ENCODE peak calls at places on chromosomes 13 and 19, in nine cellular contexts. K is SK-N-SH; Q is KBM-7; O is choroid plexus epithelial cell; B is NCI-H510A treated with DMSO at 0.1 percent for 48 hours; L is heart right ventricle; T is activated CD4-positive, CD25-positive, alpha-beta regulatory T cell; H is AG04450; R is upper lobe of left lung. U is an unnamed sample.

GRCh38 chr19:47430041-47430802 is 10.9 kb upstream of the MEIS3 start:
- DNase-seq in K (no peak), Q (no peak), O (peak; percentile 61), B (no peak), L (no peak), T (no peak), H (no peak), R (peak; percentile 87), U (no peak)

GRCh38 chr19:40609561-40610395 is 8.6 kb downstream of the LTBP4 start:
- DNase-seq in K (peak; percentile 99), Q (peak; percentile 87), O (peak; percentile 62), B (no peak), L (peak; percentile 92), T (peak; percentile 69), H (no peak), R (peak; percentile 98), U (peak; percentile 60)

GRCh38 chr19:15195987-15196682 is 4.7 kb downstream of the NOTCH3 start:
- DNase-seq in K (no peak), Q (no peak), O (no peak), B (peak; percentile 92), L (no peak), T (no peak), H (no peak), R (peak; percentile 96), U (no peak)

GRCh38 chr13:19089315-19089714 is 92.3 kb downstream of the TUBA3C start:
- DNase-seq in K (peak; percentile 39), Q (peak; percentile 4), O (no peak), B (no peak), L (no peak), T (no peak), H (no peak), R (no peak), U (no peak)

GRCh38 chr13:113852536-113853517 is 11.0 kb downstream of the GAS6 start:
- DNase-seq in K (no peak), Q (no peak), O (no peak), B (no peak), L (no peak), T (no peak), H (no peak), R (peak; percentile 69), U (no peak)

GRCh38 chr13:21133077-21133476 is 43.3 kb downstream of the SKA3 start:
- DNase-seq in K (no peak), Q (no peak), O (no peak), B (no peak), L (no peak), T (no peak), H (no peak), R (no peak), U (no peak)

GRCh38 chr13:40672310-40673060 is 6.0 kb upstream of the FOXO1 start:
- DNase-seq in K (peak; percentile 59), Q (no peak), O (peak; percentile 88), B (no peak), L (no peak), T (no peak), H (peak; percentile 15), R (no peak), U (peak; percentile 34)

GRCh38 chr13:99577934-99578917 is 77.0 kb downstream of the TM9SF2 start:
- DNase-seq in K (no peak), Q (peak; percentile 23), O (peak; percentile 63), B (no peak), L (no peak), T (no peak), H (no peak), R (no peak), U (no peak)

GRCh38 chr13:25980255-25980654 is 71.6 kb downstream of the SHISA2 start:
- DNase-seq in K (peak; percentile 40), Q (no peak), O (peak; percentile 58), B (no peak), L (no peak), T (no peak), H (no peak), R (no peak), U (no peak)

GRCh38 chr19:40523322-40524047 is 53.2 kb upstream of the SHKBP1 start:
- DNase-seq in K (peak; percentile 83), Q (peak; percentile 77), O (peak; percentile 73), B (peak; percentile 46), L (peak; percentile 35), T (no peak), H (no peak), R (peak; percentile 64), U (no peak)